ENCODE peak calls at places on chromosomes 7 and 10, in four cellular contexts. One of them, this sample, is unnamed.

GRCh38 chr10:15314482-15315070 is 56.5 kb downstream of the FAM171A1 start:
- DNase-seq in endothelial cell: no peak
- DNase-seq in fibroblast of lung: no peak
- DNase-seq in sciatic nerve: no peak
- DNase-seq in this sample: no peak

GRCh38 chr10:26729395-26729794 is 31.9 kb downstream of the PDSS1 start:
- DNase-seq in endothelial cell: no peak
- DNase-seq in fibroblast of lung: no peak
- DNase-seq in sciatic nerve: no peak
- DNase-seq in this sample: no peak

GRCh38 chr7:25303380-25304321 is 75.4 kb upstream of the NPVF start:
- DNase-seq in endothelial cell: no peak
- DNase-seq in fibroblast of lung: peak; percentile 13
- DNase-seq in sciatic nerve: no peak
- DNase-seq in this sample: no peak

GRCh38 chr7:117138474-117138873 is 184.4 kb downstream of the WNT2 start:
- DNase-seq in endothelial cell: no peak
- DNase-seq in fibroblast of lung: no peak
- DNase-seq in sciatic nerve: no peak
- DNase-seq in this sample: no peak

GRCh38 chr7:116686033-116686432 is 14.0 kb downstream of the MET start:
- DNase-seq in endothelial cell: no peak
- DNase-seq in fibroblast of lung: no peak
- DNase-seq in sciatic nerve: no peak
- DNase-seq in this sample: no peak

GRCh38 chr10:132987671-132988571 is 45.6 kb upstream of the CFAP46 start:
- DNase-seq in endothelial cell: no peak
- DNase-seq in fibroblast of lung: peak; percentile 93
- DNase-seq in sciatic nerve: no peak
- DNase-seq in this sample: no peak

GRCh38 chr7:84042110-84042539 is 152.5 kb downstream of the SEMA3A start:
- DNase-seq in endothelial cell: no peak
- DNase-seq in fibroblast of lung: peak; percentile 95
- DNase-seq in sciatic nerve: no peak
- DNase-seq in this sample: no peak

GRCh38 chr7:117184367-117184766 is 138.5 kb downstream of the WNT2 start:
- DNase-seq in endothelial cell: no peak
- DNase-seq in fibroblast of lung: no peak
- DNase-seq in sciatic nerve: no peak
- DNase-seq in this sample: no peak

GRCh38 chr7:85770332-85770731 is 583.5 kb upstream of the SEMA3D start:
- DNase-seq in endothelial cell: no peak
- DNase-seq in fibroblast of lung: no peak
- DNase-seq in sciatic nerve: no peak
- DNase-seq in this sample: no peak

GRCh38 chr7:119664601-119665000 is 608.4 kb upstream of the KCND2 start:
- DNase-seq in endothelial cell: no peak
- DNase-seq in fibroblast of lung: peak; percentile 85
- DNase-seq in sciatic nerve: no peak
- DNase-seq in this sample: no peak

GRCh38 chr10:124626759-124627380 is 117.3 kb downstream of the FAM53B start:
- DNase-seq in endothelial cell: no peak
- DNase-seq in fibroblast of lung: no peak
- DNase-seq in sciatic nerve: no peak
- DNase-seq in this sample: no peak

GRCh38 chr10:94125856-94126255 is 132.1 kb downstream of the PLCE1 start:
- DNase-seq in endothelial cell: no peak
- DNase-seq in fibroblast of lung: peak; percentile 90
- DNase-seq in sciatic nerve: no peak
- DNase-seq in this sample: no peak

GRCh38 chr7:139525750-139526149 is 2.3 kb downstream of the CLEC2L start:
- DNase-seq in endothelial cell: no peak
- DNase-seq in fibroblast of lung: no peak
- DNase-seq in sciatic nerve: no peak
- DNase-seq in this sample: no peak

GRCh38 chr10:4352566-4352961 is 473.4 kb upstream of the AKR1E2 start:
- DNase-seq in endothelial cell: no peak
- DNase-seq in fibroblast of lung: peak; percentile 86
- DNase-seq in sciatic nerve: no peak
- DNase-seq in this sample: peak; percentile 81

GRCh38 chr7:96837583-96837982 is 127.9 kb upstream of the SEM1 start:
- DNase-seq in endothelial cell: no peak
- DNase-seq in fibroblast of lung: no peak
- DNase-seq in sciatic nerve: no peak
- DNase-seq in this sample: no peak

GRCh38 chr10:8279598-8279997 is 225.1 kb downstream of the GATA3 start:
- DNase-seq in endothelial cell: no peak
- DNase-seq in fibroblast of lung: peak; percentile 89
- DNase-seq in sciatic nerve: no peak
- DNase-seq in this sample: no peak

GRCh38 chr10:67079126-67079525 is 153.3 kb downstream of the LRRTM3 start:
- DNase-seq in endothelial cell: no peak
- DNase-seq in fibroblast of lung: no peak
- DNase-seq in sciatic nerve: no peak
- DNase-seq in this sample: no peak

GRCh38 chr10:27364028-27364427 is 123.4 kb upstream of the ACBD5 start:
- DNase-seq in endothelial cell: no peak
- DNase-seq in fibroblast of lung: no peak
- DNase-seq in sciatic nerve: no peak
- DNase-seq in this sample: no peak

GRCh38 chr10:124105045-124105444 is 11.6 kb upstream of the CHST15 start:
- DNase-seq in endothelial cell: no peak
- DNase-seq in fibroblast of lung: no peak
- DNase-seq in sciatic nerve: no peak
- DNase-seq in this sample: no peak

GRCh38 chr10:20622522-20623270 is 274.4 kb downstream of the NEBL start:
- DNase-seq in endothelial cell: no peak
- DNase-seq in fibroblast of lung: peak; percentile 65
- DNase-seq in sciatic nerve: no peak
- DNase-seq in this sample: no peak

GRCh38 chr7:87517136-87517805 is 41.8 kb upstream of the ABCB4 start:
- DNase-seq in endothelial cell: no peak
- DNase-seq in fibroblast of lung: peak; percentile 65
- DNase-seq in sciatic nerve: no peak
- DNase-seq in this sample: no peak

GRCh38 chr10:30980951-30981616 is 50.6 kb downstream of the ZNF438 start:
- DNase-seq in endothelial cell: no peak
- DNase-seq in fibroblast of lung: peak; percentile 72
- DNase-seq in sciatic nerve: no peak
- DNase-seq in this sample: peak; percentile 91

GRCh38 chr7:35780070-35780469 is 20.8 kb upstream of the SEPTIN7 start:
- DNase-seq in endothelial cell: no peak
- DNase-seq in fibroblast of lung: no peak
- DNase-seq in sciatic nerve: no peak
- DNase-seq in this sample: no peak